ENCODE peak calls at places on chromosome 3, in seven cellular contexts. One of them, this sample, is unnamed. For H3K9me3, the result is how much of the 10 kb centered on the place peaks cover.

GRCh38 chr3:112751564-112751963 is 95.1 kb downstream of the CD200R1L start:
- ATAC-seq in K562: no peak
- ATAC-seq in upper lobe of left lung: no peak
- ATAC-seq in HepG2: no peak
- ATAC-seq in GM12878: no peak
- ATAC-seq in Panc1: no peak
- ATAC-seq in HCT116: no peak
- ATAC-seq in this sample: no peak

GRCh38 chr3:184230603-184231528 is 1.5 kb downstream of the VWA5B2 start:
- ATAC-seq in HepG2: no peak
- ATAC-seq in Panc1: no peak
- ATAC-seq in HCT116: no peak
- ATAC-seq in GM12878: no peak
- ATAC-seq in upper lobe of left lung: no peak
- ATAC-seq in K562: no peak
- ATAC-seq in this sample: no peak

GRCh38 chr3:98003306-98003969 is 31.2 kb upstream of the RIOX2 start:
- ATAC-seq in GM12878: peak
- ATAC-seq in upper lobe of left lung: no peak
- ATAC-seq in HepG2: no peak
- ATAC-seq in K562: no peak
- ATAC-seq in Panc1: no peak
- ATAC-seq in HCT116: no peak
- ATAC-seq in this sample: no peak

GRCh38 chr3:193554790-193555189 is at the start of gene ATP13A4:
- ATAC-seq in K562: no peak
- ATAC-seq in Panc1: peak
- ATAC-seq in HCT116: no peak
- ATAC-seq in upper lobe of left lung: peak
- ATAC-seq in GM12878: no peak
- ATAC-seq in HepG2: no peak
- ATAC-seq in this sample: no peak

GRCh38 chr3:42702066-42702951 is at the start of gene HHATL:
- ATAC-seq in HCT116: no peak
- ATAC-seq in HepG2: no peak
- ATAC-seq in Panc1: no peak
- ATAC-seq in K562: peak
- ATAC-seq in GM12878: no peak
- ATAC-seq in upper lobe of left lung: no peak
- ATAC-seq in this sample: no peak

GRCh38 chr3:13518516-13519351 is 30.2 kb upstream of the FBLN2 start:
- ATAC-seq in K562: no peak
- ATAC-seq in HCT116: no peak
- ATAC-seq in upper lobe of left lung: no peak
- ATAC-seq in GM12878: no peak
- ATAC-seq in Panc1: peak
- ATAC-seq in HepG2: no peak
- ATAC-seq in this sample: peak

GRCh38 chr3:35663471-35663870 is 24.1 kb downstream of the ARPP21 start:
- ATAC-seq in upper lobe of left lung: peak
- ATAC-seq in HCT116: no peak
- ATAC-seq in Panc1: no peak
- ATAC-seq in HepG2: no peak
- ATAC-seq in GM12878: no peak
- ATAC-seq in K562: no peak
- ATAC-seq in this sample: no peak

GRCh38 chr3:123153124-123153523 is 48.6 kb upstream of the SEC22A start:
- ATAC-seq in GM12878: peak
- ATAC-seq in HepG2: no peak
- ATAC-seq in HCT116: no peak
- ATAC-seq in K562: no peak
- ATAC-seq in upper lobe of left lung: no peak
- ATAC-seq in Panc1: no peak
- ATAC-seq in this sample: no peak

GRCh38 chr3:83003917-83004316 is 1242.5 kb upstream of the GBE1 start:
- ATAC-seq in GM12878: no peak
- ATAC-seq in K562: no peak
- ATAC-seq in Panc1: no peak
- ATAC-seq in HepG2: no peak
- ATAC-seq in upper lobe of left lung: no peak
- ATAC-seq in HCT116: no peak
- ATAC-seq in this sample: no peak

GRCh38 chr3:38311941-38312340 is 29.8 kb downstream of the SLC22A14 start:
- ATAC-seq in GM12878: no peak
- ATAC-seq in upper lobe of left lung: no peak
- ATAC-seq in HepG2: no peak
- ATAC-seq in Panc1: no peak
- ATAC-seq in HCT116: no peak
- ATAC-seq in K562: no peak
- ATAC-seq in this sample: no peak

GRCh38 chr3:38308456-38308855 is 26.4 kb downstream of the SLC22A14 start:
- ATAC-seq in HepG2: no peak
- ATAC-seq in HCT116: no peak
- ATAC-seq in GM12878: no peak
- ATAC-seq in K562: peak
- ATAC-seq in upper lobe of left lung: no peak
- ATAC-seq in Panc1: no peak
- ATAC-seq in this sample: no peak

GRCh38 chr3:38311474-38311873 is 29.4 kb downstream of the SLC22A14 start:
- ATAC-seq in Panc1: no peak
- ATAC-seq in GM12878: no peak
- ATAC-seq in upper lobe of left lung: no peak
- ATAC-seq in K562: no peak
- ATAC-seq in HCT116: no peak
- ATAC-seq in HepG2: no peak
- ATAC-seq in this sample: no peak

GRCh38 chr3:38307599-38307998 is 25.5 kb downstream of the SLC22A14 start:
- ATAC-seq in HCT116: no peak
- ATAC-seq in upper lobe of left lung: no peak
- ATAC-seq in GM12878: no peak
- ATAC-seq in Panc1: no peak
- ATAC-seq in K562: no peak
- ATAC-seq in HepG2: no peak
- ATAC-seq in this sample: no peak

GRCh38 chr3:38306941-38307340 is 24.8 kb downstream of the SLC22A14 start:
- ATAC-seq in upper lobe of left lung: no peak
- ATAC-seq in HepG2: no peak
- ATAC-seq in K562: no peak
- ATAC-seq in HCT116: no peak
- ATAC-seq in GM12878: no peak
- ATAC-seq in Panc1: no peak
- ATAC-seq in this sample: no peak
- H3K4me3 ChIP-seq in upper lobe of left lung: no peak
- H3K4me3 ChIP-seq in HepG2: no peak
- H3K4me3 ChIP-seq in K562: no peak
- H3K4me3 ChIP-seq in HCT116: no peak
- H3K4me3 ChIP-seq in GM12878: no peak
- H3K4me3 ChIP-seq in Panc1: no peak
- H3K4me3 ChIP-seq in this sample: no peak

GRCh38 chr3:16498130-16498890 is 15.2 kb downstream of the RFTN1 start:
- ATAC-seq in GM12878: peak
- ATAC-seq in Panc1: no peak
- ATAC-seq in HCT116: no peak
- ATAC-seq in HepG2: no peak
- ATAC-seq in upper lobe of left lung: no peak
- ATAC-seq in K562: no peak
- ATAC-seq in this sample: no peak
- TF ChIP-seq POLR2AphosphoS5 in GM12878: peak
- TF ChIP-seq POLR2AphosphoS5 in Panc1: no peak
- TF ChIP-seq POLR2AphosphoS5 in HCT116: no peak
- TF ChIP-seq POLR2AphosphoS5 in HepG2: no peak
- TF ChIP-seq POLR2AphosphoS5 in upper lobe of left lung: no peak
- TF ChIP-seq POLR2AphosphoS5 in K562: no peak
- TF ChIP-seq POLR2AphosphoS5 in this sample: no peak

GRCh38 chr3:15623535-15624450 is 22.2 kb downstream of the BTD start:
- ATAC-seq in upper lobe of left lung: no peak
- ATAC-seq in HCT116: no peak
- ATAC-seq in GM12878: no peak
- ATAC-seq in HepG2: no peak
- ATAC-seq in Panc1: no peak
- ATAC-seq in K562: no peak
- ATAC-seq in this sample: no peak
- H3K9me3 ChIP-seq in upper lobe of left lung: under half
- H3K9me3 ChIP-seq in HCT116: under half
- H3K9me3 ChIP-seq in GM12878: under half
- H3K9me3 ChIP-seq in HepG2: under half
- H3K9me3 ChIP-seq in Panc1: under half
- H3K9me3 ChIP-seq in K562: under half
- H3K9me3 ChIP-seq in this sample: under half

GRCh38 chr3:30637310-30638227 is 31.2 kb downstream of the TGFBR2 start:
- ATAC-seq in upper lobe of left lung: no peak
- ATAC-seq in K562: no peak
- ATAC-seq in GM12878: no peak
- ATAC-seq in HepG2: peak
- ATAC-seq in Panc1: no peak
- ATAC-seq in HCT116: no peak
- ATAC-seq in this sample: no peak
- H3K4me3 ChIP-seq in upper lobe of left lung: no peak
- H3K4me3 ChIP-seq in K562: no peak
- H3K4me3 ChIP-seq in GM12878: no peak
- H3K4me3 ChIP-seq in HepG2: no peak
- H3K4me3 ChIP-seq in Panc1: no peak
- H3K4me3 ChIP-seq in HCT116: no peak
- H3K4me3 ChIP-seq in this sample: no peak

GRCh38 chr3:124986153-124987143 is 51.9 kb upstream of the MUC13 start:
- ATAC-seq in K562: peak
- ATAC-seq in GM12878: no peak
- ATAC-seq in HCT116: peak
- ATAC-seq in upper lobe of left lung: peak
- ATAC-seq in Panc1: peak
- ATAC-seq in HepG2: peak
- ATAC-seq in this sample: peak

GRCh38 chr3:124985358-124985757 is 50.8 kb upstream of the MUC13 start:
- ATAC-seq in upper lobe of left lung: peak
- ATAC-seq in HepG2: no peak
- ATAC-seq in K562: no peak
- ATAC-seq in Panc1: no peak
- ATAC-seq in GM12878: no peak
- ATAC-seq in HCT116: peak
- ATAC-seq in this sample: peak

GRCh38 chr3:124982855-124983254 is 48.3 kb upstream of the MUC13 start:
- ATAC-seq in Panc1: no peak
- ATAC-seq in HepG2: no peak
- ATAC-seq in K562: no peak
- ATAC-seq in GM12878: no peak
- ATAC-seq in upper lobe of left lung: no peak
- ATAC-seq in HCT116: no peak
- ATAC-seq in this sample: no peak

GRCh38 chr3:124981472-124981871 is 46.9 kb upstream of the MUC13 start:
- ATAC-seq in HepG2: no peak
- ATAC-seq in Panc1: no peak
- ATAC-seq in K562: no peak
- ATAC-seq in HCT116: no peak
- ATAC-seq in upper lobe of left lung: no peak
- ATAC-seq in GM12878: no peak
- ATAC-seq in this sample: no peak

DNA sequence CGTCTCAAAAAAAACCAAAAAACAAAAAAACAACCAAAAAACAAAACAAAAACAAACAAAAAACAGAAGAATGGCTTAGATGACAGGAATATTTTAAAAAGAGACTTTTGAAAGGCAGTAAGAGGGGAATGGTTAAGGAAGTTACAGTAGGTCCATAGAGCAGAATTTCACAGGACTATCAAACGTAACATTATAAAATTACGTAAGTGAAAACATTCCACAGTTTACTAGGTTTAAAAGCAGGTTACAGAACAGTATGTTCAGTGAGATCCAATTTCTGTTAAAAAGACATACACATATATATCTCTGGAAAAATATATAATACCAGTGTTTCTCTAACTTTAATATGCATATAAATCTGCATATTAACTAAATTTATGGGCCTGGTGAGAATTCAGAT is 50.2 kb upstream of the MUC13 start:
- ATAC-seq in K562: no peak
- ATAC-seq in Panc1: no peak
- ATAC-seq in HCT116: no peak
- ATAC-seq in GM12878: no peak
- ATAC-seq in upper lobe of left lung: no peak
- ATAC-seq in HepG2: no peak
- ATAC-seq in this sample: no peak
- TF ChIP-seq POLR2AphosphoS5 in K562: no peak
- TF ChIP-seq POLR2AphosphoS5 in Panc1: no peak
- TF ChIP-seq POLR2AphosphoS5 in HCT116: no peak
- TF ChIP-seq POLR2AphosphoS5 in GM12878: no peak
- TF ChIP-seq POLR2AphosphoS5 in upper lobe of left lung: no peak
- TF ChIP-seq POLR2AphosphoS5 in HepG2: no peak
- TF ChIP-seq POLR2AphosphoS5 in this sample: no peak

This sample was measured in gastroesophageal sphincter.